ENCODE peak calls at places on chromosomes 6 and 20, in nine cellular contexts. V is HCT116, Y is ovary, B is cardiac muscle cell, F is endodermal cell, E is heart left ventricle, C is psoas muscle, P is uterus, O is lung. K is an unnamed sample.

GRCh38 chr20:41532935-41533334 is 85.2 kb downstream of the CHD6 start:
- DNase-seq in F (no peak), C (no peak), P (no peak), O (no peak), E (no peak), B (no peak), Y (no peak), V (no peak), K (no peak)

GRCh38 chr20:8339313-8339712 is 207.2 kb downstream of the PLCB1 start:
- DNase-seq in Y (no peak), B (no peak), P (no peak), E (no peak), F (no peak), O (no peak), C (no peak), V (no peak), K (no peak)

GRCh38 chr20:23049933-23050838 is 714 bp upstream of the THBD start:
- DNase-seq in O (peak), P (no peak), C (peak), V (no peak), B (peak), E (peak), F (peak), Y (peak), K (no peak)

GRCh38 chr20:46399401-46399800 is 7.0 kb downstream of the ELMO2 start:
- DNase-seq in F (peak), V (no peak), B (no peak), C (no peak), E (no peak), O (no peak), P (no peak), Y (no peak), K (no peak)

GRCh38 chr6:106857771-106858652 is 116.5 kb downstream of the CD24 start:
- DNase-seq in P (no peak), B (no peak), E (no peak), Y (no peak), V (no peak), F (no peak), O (no peak), C (no peak), K (no peak)

GRCh38 chr6:148296746-148297145 is 45.9 kb upstream of the SASH1 start:
- DNase-seq in Y (no peak), V (no peak), B (no peak), E (no peak), C (no peak), P (no peak), O (no peak), F (no peak), K (no peak)

GRCh38 chr6:158793432-158793831 is 25.7 kb downstream of the EZR start:
- DNase-seq in C (no peak), V (peak), O (no peak), E (no peak), F (peak), Y (no peak), B (peak), P (no peak), K (peak)

GRCh38 chr6:150539111-150539510 is 60.6 kb upstream of the PLEKHG1 start:
- DNase-seq in F (no peak), Y (no peak), O (no peak), B (no peak), V (no peak), E (no peak), C (no peak), P (no peak), K (no peak)

GRCh38 chr6:52663935-52664184 is 7.1 kb upstream of the TMEM14A start:
- DNase-seq in B (no peak), E (no peak), O (no peak), C (no peak), P (no peak), F (no peak), V (no peak), Y (no peak), K (no peak)

GRCh38 chr20:4966826-4967751 is 34.2 kb downstream of the SLC23A2 start:
- DNase-seq in O (no peak), E (no peak), Y (no peak), B (no peak), P (no peak), V (no peak), C (no peak), F (no peak), K (no peak)

GRCh38 chr6:31576897-31577341 is 1.6 kb downstream of the TNF start:
- DNase-seq in E (no peak), C (no peak), V (no peak), F (peak), B (no peak), P (no peak), Y (no peak), O (no peak), K (peak)

GRCh38 chr20:47708953-47709833 is 76.1 kb downstream of the SULF2 start:
- DNase-seq in V (no peak), E (no peak), F (no peak), Y (no peak), C (no peak), B (no peak), P (no peak), O (no peak), K (no peak)

GRCh38 chr6:131362070-131362469 is 211.0 kb upstream of the ARG1 start:
- DNase-seq in E (no peak), Y (no peak), V (no peak), B (no peak), C (no peak), F (no peak), O (no peak), P (no peak), K (no peak)

GRCh38 chr6:121647905-121648304 is 212.5 kb downstream of the GJA1 start:
- DNase-seq in B (no peak), C (no peak), O (no peak), P (no peak), V (no peak), E (no peak), F (no peak), Y (no peak), K (no peak)

GRCh38 chr20:40197744-40198143 is 491.3 kb downstream of the MAFB start:
- DNase-seq in P (no peak), O (no peak), E (peak), Y (no peak), C (no peak), F (peak), V (no peak), B (no peak), K (no peak)

GRCh38 chr20:53092772-53093171 is 120.6 kb downstream of the TSHZ2 start:
- DNase-seq in C (no peak), F (no peak), E (no peak), V (no peak), Y (no peak), P (no peak), B (no peak), O (no peak), K (no peak)

GRCh38 chr20:53917145-53918009 is 153.0 kb downstream of the BCAS1 start:
- DNase-seq in E (peak), O (no peak), F (peak), P (peak), Y (peak), B (no peak), C (peak), V (no peak), K (no peak)

GRCh38 chr6:90896165-90896549 is 309.3 kb upstream of the MAP3K7 start:
- DNase-seq in V (no peak), Y (no peak), C (no peak), E (no peak), F (no peak), O (no peak), P (no peak), B (no peak), K (no peak)

GRCh38 chr6:657743-658142 is 843 bp upstream of the HUS1B start:
- DNase-seq in P (no peak), Y (no peak), E (no peak), C (no peak), O (no peak), V (no peak), F (no peak), B (no peak), K (no peak)

GRCh38 chr6:30548375-30548774 is 7.9 kb downstream of the GNL1 start:
- DNase-seq in C (no peak), P (no peak), B (no peak), V (no peak), O (no peak), E (no peak), F (no peak), Y (no peak), K (no peak)

GRCh38 chr6:30450908-30451818 is 38.1 kb upstream of the HLA-E start:
- DNase-seq in V (no peak), E (peak), O (no peak), C (peak), P (no peak), F (peak), Y (peak), B (no peak), K (no peak)

GRCh38 chr20:16216227-16217210 is 356.7 kb downstream of the KIF16B start:
- DNase-seq in V (no peak), F (no peak), B (no peak), E (no peak), Y (no peak), P (no peak), O (no peak), C (no peak), K (peak)

GRCh38 chr6:43967692-43968091 is 159.6 kb downstream of the MRPL14 start:
- DNase-seq in B (no peak), E (no peak), F (no peak), P (no peak), Y (no peak), V (no peak), C (no peak), O (no peak), K (no peak)

GRCh38 chr6:150627601-150628012 is 27.9 kb downstream of the PLEKHG1 start:
- DNase-seq in V (no peak), F (no peak), Y (no peak), C (no peak), O (no peak), P (no peak), B (no peak), E (no peak), K (no peak)

GRCh38 chr6:115712562-115712961 is 348.1 kb downstream of the FRK start:
- DNase-seq in P (no peak), B (no peak), O (no peak), E (no peak), V (no peak), F (no peak), C (no peak), Y (no peak), K (no peak)

GRCh38 chr6:165663736-165664552 is 903 bp upstream of the PDE10A start:
- DNase-seq in P (no peak), E (peak), O (no peak), C (no peak), B (peak), F (peak), Y (peak), V (no peak), K (no peak)

GRCh38 chr6:16909599-16910360 is 148.5 kb upstream of the ATXN1 start:
- DNase-seq in P (no peak), O (no peak), B (no peak), C (no peak), V (no peak), Y (no peak), E (no peak), F (no peak), K (no peak)

GRCh38 chr6:166466178-166467122 is 83.7 kb upstream of the MPC1 start:
- DNase-seq in F (no peak), V (no peak), E (no peak), O (peak), P (peak), Y (no peak), B (peak), C (no peak), K (no peak)

GRCh38 chr6:113707194-113707593 is 150.0 kb upstream of the MARCKS start:
- DNase-seq in F (peak), O (no peak), Y (no peak), V (no peak), C (no peak), P (no peak), E (no peak), B (no peak), K (no peak)

GRCh38 chr20:25005661-25006060 is 13.1 kb upstream of the APMAP start:
- DNase-seq in C (no peak), Y (no peak), O (no peak), F (peak), E (no peak), V (no peak), B (no peak), P (no peak), K (no peak)

GRCh38 chr6:31397901-31398300 is 5.5 kb upstream of the MICA start:
- DNase-seq in F (no peak), V (no peak), C (no peak), B (no peak), E (no peak), Y (no peak), P (no peak), O (no peak), K (no peak)

GRCh38 chr20:11754451-11754850 is 163.2 kb upstream of the BTBD3 start:
- DNase-seq in F (no peak), C (no peak), Y (no peak), E (no peak), O (no peak), P (no peak), B (no peak), V (no peak), K (no peak)

GRCh38 chr6:92174398-92175073 is 1244.8 kb downstream of the EPHA7 start:
- DNase-seq in F (no peak), C (no peak), B (no peak), V (no peak), P (no peak), O (no peak), Y (no peak), E (no peak), K (no peak)

GRCh38 chr6:5599112-5599511 is 337.8 kb downstream of the FARS2 start:
- DNase-seq in B (no peak), F (no peak), O (no peak), Y (no peak), C (no peak), E (no peak), P (no peak), V (no peak), K (no peak)

GRCh38 chr6:41744236-41744787 is 2.9 kb downstream of the PGC start:
- DNase-seq in F (no peak), C (no peak), V (no peak), O (no peak), Y (no peak), P (no peak), B (no peak), E (no peak), K (no peak)
- H3K4me3 ChIP-seq in F (no peak), C (no peak), V (no peak), O (no peak), Y (no peak), P (no peak), B (no peak), E (no peak), K (no peak)

GRCh38 chr20:51565741-51566140 is 23.2 kb upstream of the NFATC2 start:
- DNase-seq in F (no peak), P (no peak), C (no peak), Y (no peak), E (no peak), V (no peak), O (no peak), B (no peak), K (peak)
- H3K27ac ChIP-seq in F (no peak), P (peak), C (no peak), Y (no peak), E (no peak), V (no peak), O (no peak), B (no peak), K (no peak)

GRCh38 chr20:20206788-20207187 is 154.5 kb downstream of the CFAP61 start:
- DNase-seq in F (no peak), E (no peak), V (no peak), O (no peak), P (no peak), C (no peak), Y (no peak), B (no peak), K (no peak)
- H3K4me3 ChIP-seq in F (no peak), E (no peak), V (no peak), O (no peak), P (no peak), C (no peak), Y (no peak), B (no peak), K (no peak)

GRCh38 chr6:70479236-70479635 is 65.9 kb downstream of the FAM135A start:
- DNase-seq in P (no peak), B (peak), V (no peak), E (no peak), O (no peak), C (no peak), Y (no peak), F (no peak), K (no peak)
- H3K27ac ChIP-seq in P (peak), B (peak), V (no peak), E (no peak), O (no peak), C (no peak), Y (no peak), F (peak), K (no peak)

DNA sequence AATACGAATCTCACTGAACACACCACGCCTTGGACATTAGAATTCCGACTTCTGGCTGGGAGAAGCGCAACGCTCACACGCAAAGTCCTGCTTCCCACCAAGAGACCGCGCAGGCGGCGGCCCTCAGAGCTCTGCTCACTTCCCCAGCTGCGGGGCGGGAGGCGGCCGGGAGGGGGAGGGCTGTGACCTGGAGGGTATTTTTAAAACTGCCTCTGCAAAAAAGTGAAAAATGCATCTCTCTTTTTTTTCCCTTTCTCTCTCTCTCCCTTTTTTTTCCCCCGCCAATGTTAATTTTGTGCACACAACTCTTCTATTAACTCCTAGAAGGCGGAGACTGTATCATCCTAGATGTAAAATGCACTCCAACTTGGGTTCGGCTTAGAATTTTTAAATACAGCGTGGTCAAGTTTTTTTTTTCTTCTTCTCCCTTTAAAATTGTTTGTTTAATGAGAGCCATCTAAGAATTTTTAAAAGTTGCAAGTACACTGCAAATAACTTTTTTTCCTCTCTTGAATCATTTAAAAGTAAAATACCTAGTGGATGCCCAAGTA is 66.4 kb downstream of the STX11 start:
- DNase-seq in C (peak), B (no peak), O (no peak), V (no peak), E (peak), P (no peak), Y (no peak), F (no peak), K (no peak)
- H3K4me3 ChIP-seq in C (peak), B (peak), O (no peak), V (peak), E (peak), P (peak), Y (peak), F (peak), K (peak)

GRCh38 chr6:3885262-3886036 is 36.3 kb downstream of the FAM50B start:
- DNase-seq in B (peak), P (no peak), E (no peak), F (peak), V (peak), Y (no peak), O (no peak), C (no peak), K (no peak)
- H3K27ac ChIP-seq in B (no peak), P (no peak), E (no peak), F (no peak), V (no peak), Y (no peak), O (no peak), C (peak), K (no peak)

GRCh38 chr6:41085182-41085581 is 12.4 kb downstream of the NFYA start:
- DNase-seq in B (no peak), O (no peak), E (no peak), V (no peak), Y (no peak), C (no peak), P (no peak), F (no peak), K (no peak)

GRCh38 chr6:41079080-41079479 is 6.3 kb downstream of the NFYA start:
- DNase-seq in B (no peak), F (no peak), V (no peak), Y (no peak), O (no peak), C (no peak), E (no peak), P (no peak), K (no peak)

GRCh38 chr6:41080623-41081022 is 7.8 kb downstream of the NFYA start:
- DNase-seq in C (no peak), B (no peak), F (no peak), V (no peak), O (no peak), Y (no peak), E (no peak), P (no peak), K (no peak)

GRCh38 chr6:41088451-41088850 is 15.7 kb downstream of the NFYA start:
- DNase-seq in B (no peak), P (no peak), F (no peak), O (no peak), C (no peak), V (no peak), E (no peak), Y (no peak), K (no peak)

GRCh38 chr6:41083072-41083471 is 10.3 kb downstream of the NFYA start:
- DNase-seq in V (no peak), Y (no peak), B (no peak), F (no peak), O (no peak), P (no peak), C (no peak), E (no peak), K (no peak)
- H3K4me3 ChIP-seq in V (no peak), Y (no peak), B (no peak), F (no peak), O (no peak), P (no peak), C (no peak), E (no peak), K (no peak)